ENCODE peak calls at places on chromosomes 6 and 20, in six cellular contexts. W is breast epithelium; C is heart left ventricle; I is GM12865; D is choroid plexus epithelial cell; O is CD8-positive, alpha-beta T cell. E is an unnamed sample.

GRCh38 chr20:4949833-4950178 is 51.5 kb downstream of the SLC23A2 start:
- DNase-seq in W (no peak), I (peak; percentile 71), D (peak; percentile 73), O (no peak), C (no peak), E (peak; percentile 48)

GRCh38 chr6:169162968-169163903 is 90.4 kb downstream of the THBS2 start:
- DNase-seq in W (no peak), C (no peak), O (no peak), I (no peak), D (peak; percentile 91), E (peak; percentile 86)

GRCh38 chr20:5090191-5090590 is 29.6 kb downstream of the PCNA start:
- DNase-seq in D (no peak), I (peak; percentile 42), C (no peak), W (no peak), O (no peak), E (no peak)

GRCh38 chr6:51303313-51303712 is 484.6 kb downstream of the TFAP2B start:
- DNase-seq in C (no peak), O (no peak), I (no peak), D (no peak), W (no peak), E (no peak)

GRCh38 chr6:22448311-22448711 is 121.1 kb upstream of the HDGFL1 start:
- DNase-seq in O (no peak), C (no peak), I (no peak), W (no peak), D (peak; percentile 91), E (peak; percentile 62)

GRCh38 chr20:61868466-61869090 is 197.1 kb downstream of the TAF4 start:
- DNase-seq in D (no peak), O (no peak), C (peak; percentile 54), I (no peak), W (no peak), E (no peak)

GRCh38 chr6:111985202-111985731 is 68.6 kb upstream of the CCN6 start:
- DNase-seq in O (peak; percentile 25), D (peak; percentile 91), I (no peak), C (no peak), W (no peak), E (peak; percentile 99)

GRCh38 chr6:35385457-35386202 is 43.3 kb downstream of the PPARD start:
- DNase-seq in W (no peak), D (peak; percentile 78), I (no peak), C (no peak), O (no peak), E (no peak)

GRCh38 chr20:49344975-49345374 is 67.1 kb upstream of the ZNFX1 start:
- DNase-seq in C (no peak), I (no peak), O (no peak), D (peak; percentile 94), W (no peak), E (peak; percentile 85)

GRCh38 chr6:157982580-157983438 is 1.1 kb downstream of the SYNJ2 start:
- DNase-seq in D (peak; percentile 70), W (peak; percentile 46), I (peak; percentile 35), O (no peak), C (no peak), E (no peak)

GRCh38 chr20:58192567-58192966 is 35.9 kb downstream of the ANKRD60 start:
- DNase-seq in D (no peak), O (peak; percentile 26), C (no peak), I (peak; percentile 9), W (no peak), E (no peak)

GRCh38 chr20:50294164-50295088 is 103.8 kb downstream of the CEBPB start:
- DNase-seq in D (no peak), W (no peak), I (no peak), O (no peak), C (no peak), E (no peak)

GRCh38 chr20:50409495-50409894 is 100.7 kb upstream of the PTPN1 start:
- DNase-seq in O (no peak), D (no peak), I (no peak), C (no peak), W (no peak), E (no peak)

GRCh38 chr20:3545401-3545925 is 74.6 kb downstream of the ATRN start:
- DNase-seq in D (no peak), W (no peak), C (no peak), I (no peak), O (no peak), E (peak; percentile 74)

GRCh38 chr20:10427060-10427692 is 6.8 kb downstream of the MKKS start:
- DNase-seq in W (no peak), D (peak; percentile 88), O (no peak), I (peak; percentile 55), C (peak; percentile 69), E (peak; percentile 66)

GRCh38 chr6:66149132-66149531 is 442.1 kb upstream of the EYS start:
- DNase-seq in O (no peak), W (no peak), C (no peak), D (no peak), I (no peak), E (no peak)

GRCh38 chr6:13014551-13015378 is 298.2 kb downstream of the PHACTR1 start:
- DNase-seq in C (peak; percentile 64), W (no peak), I (no peak), D (no peak), O (no peak), E (peak; percentile 13)

GRCh38 chr20:24648919-24649318 is 179.5 kb downstream of the SYNDIG1 start:
- DNase-seq in W (no peak), C (no peak), I (peak; percentile 39), D (no peak), O (no peak), E (no peak)

GRCh38 chr20:53774487-53775203 is 181.0 kb upstream of the ZNF217 start:
- DNase-seq in D (peak; percentile 79), O (no peak), C (no peak), I (no peak), W (no peak), E (peak; percentile 89)

GRCh38 chr6:23316131-23316530 is 746.8 kb downstream of the HDGFL1 start:
- DNase-seq in I (no peak), O (no peak), C (no peak), W (no peak), D (peak; percentile 12), E (peak; percentile 60)

GRCh38 chr6:9933674-9934073 is 481.2 kb downstream of the TFAP2A start:
- DNase-seq in C (no peak), D (no peak), W (no peak), O (no peak), I (no peak), E (peak; percentile 73)

GRCh38 chr6:159943965-159944598 is 24.8 kb upstream of the IGF2R start:
- DNase-seq in D (no peak), O (no peak), I (no peak), C (no peak), W (no peak), E (no peak)

GRCh38 chr6:132713355-132714134 is at the start of gene VNN1:
- DNase-seq in W (no peak), D (no peak), C (no peak), I (no peak), O (no peak), E (no peak)

GRCh38 chr6:89057759-89058158 is 22.8 kb upstream of the PNRC1 start:
- DNase-seq in O (no peak), I (no peak), D (no peak), W (no peak), C (no peak), E (no peak)

GRCh38 chr20:36084897-36085617 is 69.5 kb upstream of the EPB41L1 start:
- DNase-seq in D (peak; percentile 83), I (no peak), W (no peak), C (no peak), O (no peak), E (peak; percentile 78)

GRCh38 chr6:129643968-129644367 is 66.0 kb downstream of the ARHGAP18 start:
- DNase-seq in D (no peak), O (no peak), C (no peak), W (no peak), I (no peak), E (peak; percentile 52)

GRCh38 chr20:14288341-14289330 is 48.8 kb downstream of the FLRT3 start:
- DNase-seq in W (no peak), I (no peak), O (no peak), C (no peak), D (peak; percentile 21), E (peak; percentile 95)

GRCh38 chr6:27582928-27583725 is 110.2 kb upstream of the ZNF184 start:
- DNase-seq in I (peak; percentile 81), W (no peak), C (no peak), D (peak; percentile 72), O (no peak), E (peak; percentile 66)

GRCh38 chr6:139550361-139550760 is 175.9 kb upstream of the CITED2 start:
- DNase-seq in O (no peak), W (no peak), D (no peak), C (no peak), I (no peak), E (no peak)

DNA sequence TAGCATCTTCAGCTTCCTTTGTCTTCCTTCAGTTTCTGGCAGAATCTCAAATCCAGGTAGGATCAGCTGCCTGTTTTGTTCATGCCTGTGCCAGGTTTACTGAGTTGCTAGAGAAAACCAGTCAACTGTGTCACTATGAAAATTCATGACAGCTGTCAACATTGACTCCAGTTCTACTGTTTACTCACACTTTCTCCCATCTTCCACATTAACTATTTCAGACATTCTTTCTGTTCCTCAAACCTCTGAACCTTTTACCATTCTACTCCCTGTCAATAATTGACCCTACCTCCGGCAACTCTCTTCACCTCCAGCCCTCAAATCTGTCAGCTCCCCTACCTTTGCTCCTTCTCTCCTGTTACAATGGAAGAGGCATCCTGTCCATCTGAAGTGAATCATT is 8.5 kb downstream of the ENPP4 start:
- DNase-seq in O (no peak), C (no peak), D (no peak), I (peak; percentile 13), W (no peak), E (no peak)
- H3K4me3 ChIP-seq in O (no peak overlapping the region), C (no peak overlapping the region), D (no peak overlapping the region), I (no peak overlapping the region), W (no peak overlapping the region), E (no peak overlapping the region)

GRCh38 chr20:43844778-43845614 is 69.7 kb upstream of the TOX2 start:
- DNase-seq in C (no peak), I (no peak), O (no peak), W (no peak), D (peak; percentile 86), E (peak; percentile 81)
- TF ChIP-seq CTCF in C (no peak), I (no peak), O (no peak), W (no peak), D (peak; percentile 55), E (peak; percentile 39)

DNA sequence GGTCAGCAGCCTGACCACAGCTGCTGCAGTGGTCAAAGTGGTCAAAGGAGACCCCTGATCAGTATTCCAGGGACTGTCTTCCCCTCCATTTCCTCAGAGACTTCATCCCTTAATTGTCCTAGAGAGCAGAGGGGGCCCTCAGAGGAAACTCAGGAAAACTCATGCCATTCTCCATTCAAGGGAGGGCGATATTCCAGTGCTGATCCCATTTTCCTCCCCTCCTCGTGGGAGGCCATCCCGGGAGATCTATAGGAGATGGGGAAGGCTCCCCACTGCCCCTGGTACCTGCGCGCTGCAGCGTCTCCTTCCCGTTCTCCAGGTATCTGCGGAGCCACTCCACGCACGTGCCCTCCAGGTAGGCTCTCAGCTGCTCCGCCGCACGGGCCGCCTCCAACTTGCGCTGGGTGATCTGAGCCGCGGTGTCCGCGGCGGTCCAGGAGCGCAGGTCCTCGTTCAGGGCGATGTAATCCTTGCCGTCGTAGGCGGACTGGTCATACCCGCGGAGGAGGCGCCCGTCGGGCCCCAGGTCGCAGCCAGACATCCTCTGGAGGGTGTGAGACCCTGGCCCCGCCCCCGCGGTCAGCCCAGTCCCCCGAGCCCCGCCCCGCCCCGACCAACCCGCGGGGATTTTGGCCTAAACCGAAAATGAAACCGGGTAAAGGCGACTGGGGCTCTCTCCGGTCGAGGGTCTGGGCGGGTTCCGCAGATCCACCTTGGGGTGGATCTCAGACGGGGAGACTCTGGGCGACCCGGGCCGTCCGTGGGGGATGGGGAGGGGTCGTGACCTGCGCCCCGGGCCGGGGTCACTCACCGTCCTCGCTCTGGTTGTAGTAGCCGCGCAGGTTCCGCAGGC is 878 bp downstream of the HLA-C start:
- DNase-seq in W (peak; percentile 70), C (peak; percentile 92), I (peak; percentile 74), O (peak; percentile 59), D (peak; percentile 48), E (peak; percentile 61)
- H3K4me3 ChIP-seq in W (peak overlapping the region; percentile 50), C (peak overlapping the region; percentile 91), I (peak overlapping the region; percentile 74), O (peak overlapping the region; percentile 82), D (peak overlapping the region; percentile 71), E (peak overlapping the region; percentile 78)

GRCh38 chr6:107116328-107116892 is 1.1 kb upstream of the BEND3 start:
- DNase-seq in W (no peak), C (no peak), O (no peak), D (peak; percentile 53), I (peak; percentile 49), E (peak; percentile 62)
- TF ChIP-seq CTCF in W (no peak), C (no peak), O (peak; percentile 23), D (peak; percentile 23), I (no peak), E (peak; percentile 30)